ENCODE peak calls at places on chromosomes 16 and 17, in eight cellular contexts. P is cardiac fibroblast, X is progenitor cell of endocrine pancreas, O is NB4, U is pancreas, V is A549, M is type B pancreatic cell, D is esophagus muscularis mucosa. R is an unnamed sample.

GRCh38 chr16:89737341-89738071 is 16.2 kb downstream of the ZNF276 start:
- DNase-seq in X (no peak), P (no peak), M (no peak), D (no peak), U (no peak), O (no peak), V (no peak), R (no peak)

GRCh38 chr17:77530591-77530990 is 389.8 kb downstream of the SEC14L1 start:
- DNase-seq in D (no peak), O (no peak), P (no peak), U (no peak), M (no peak), X (no peak), V (no peak), R (no peak)

GRCh38 chr17:30323262-30323894 is 10.5 kb downstream of the TMIGD1 start:
- DNase-seq in P (no peak), X (no peak), D (no peak), V (no peak), U (no peak), O (peak), M (no peak), R (no peak)

GRCh38 chr16:81279375-81279774 is 35.4 kb upstream of the GAN start:
- DNase-seq in O (peak), X (no peak), V (peak), P (peak), M (no peak), U (no peak), D (no peak), R (no peak)

GRCh38 chr16:20612551-20613470 is 36.6 kb upstream of the ACSM2B start:
- DNase-seq in U (peak), X (no peak), M (no peak), O (no peak), P (peak), D (no peak), V (no peak), R (no peak)

GRCh38 chr16:1183235-1183907 is 30.5 kb downstream of the CACNA1H start:
- DNase-seq in D (no peak), V (peak), U (no peak), O (no peak), P (peak), M (no peak), X (no peak), R (peak)

GRCh38 chr17:67992541-67993152 is 3.6 kb downstream of the C17orf58 start:
- DNase-seq in P (no peak), D (no peak), O (no peak), U (no peak), X (no peak), M (no peak), V (no peak), R (no peak)

GRCh38 chr17:16888413-16889087 is 83.4 kb downstream of the TNFRSF13B start:
- DNase-seq in O (no peak), M (no peak), V (no peak), X (no peak), U (no peak), P (no peak), D (peak), R (no peak)

GRCh38 chr17:40070895-40071719 is 8.3 kb downstream of the THRA start:
- DNase-seq in M (no peak), V (peak), X (no peak), O (peak), P (no peak), D (no peak), U (peak), R (no peak)

GRCh38 chr16:58940609-58941008 is 206.5 kb upstream of the GOT2 start:
- DNase-seq in X (no peak), M (no peak), P (no peak), D (no peak), V (no peak), O (no peak), U (no peak), R (no peak)

GRCh38 chr16:85888405-85889331 is 10.3 kb upstream of the IRF8 start:
- DNase-seq in P (peak), O (peak), D (no peak), X (no peak), M (no peak), U (no peak), V (peak), R (no peak)

GRCh38 chr16:3655791-3656490 is 1.4 kb downstream of the DNASE1 start:
- DNase-seq in U (peak), O (no peak), X (no peak), V (no peak), M (no peak), P (no peak), D (no peak), R (no peak)

GRCh38 chr17:70344356-70345060 is 175.2 kb downstream of the KCNJ2 start:
- DNase-seq in X (no peak), V (no peak), M (no peak), D (no peak), O (no peak), P (peak), U (no peak), R (no peak)

GRCh38 chr17:38918129-38918913 is 7.1 kb upstream of the LASP1NB start:
- DNase-seq in O (no peak), D (no peak), U (no peak), M (no peak), V (no peak), P (no peak), X (no peak), R (no peak)

GRCh38 chr17:80789356-80789902 is 202.2 kb upstream of the CHMP6 start:
- DNase-seq in P (peak), X (no peak), O (peak), M (no peak), V (peak), U (no peak), D (no peak), R (no peak)

GRCh38 chr16:81518439-81518757 is 73.8 kb downstream of the CMIP start:
- DNase-seq in U (no peak), M (no peak), P (no peak), D (no peak), V (no peak), O (no peak), X (no peak), R (no peak)

GRCh38 chr17:73214008-73214407 is 21.2 kb downstream of the COG1 start:
- DNase-seq in D (no peak), M (no peak), U (no peak), P (no peak), O (no peak), V (no peak), X (no peak), R (no peak)

GRCh38 chr16:1929578-1930337 is 11.5 kb upstream of the HS3ST6 start:
- DNase-seq in X (peak), P (peak), V (peak), U (peak), M (peak), D (peak), O (peak), R (peak)

GRCh38 chr16:675884-676564 is 553 bp downstream of the RHBDL1 start:
- DNase-seq in O (no peak), M (no peak), D (no peak), U (no peak), V (no peak), X (no peak), P (no peak), R (no peak)

GRCh38 chr17:9211133-9211765 is 189.9 kb downstream of the NTN1 start:
- DNase-seq in V (no peak), X (no peak), O (peak), M (no peak), P (no peak), D (no peak), U (no peak), R (no peak)

GRCh38 chr16:75501359-75501758 is 6.1 kb upstream of the CHST6 start:
- DNase-seq in M (no peak), V (no peak), X (no peak), D (no peak), P (no peak), U (no peak), O (no peak), R (no peak)

GRCh38 chr17:16383216-16383615 is 2.3 kb downstream of the UBB start:
- DNase-seq in M (no peak), V (no peak), X (no peak), O (no peak), D (no peak), P (no peak), U (no peak), R (no peak)

GRCh38 chr17:9071016-9071415 is 49.7 kb downstream of the NTN1 start:
- DNase-seq in X (no peak), D (no peak), P (no peak), O (no peak), U (no peak), M (no peak), V (no peak), R (no peak)

GRCh38 chr17:70034158-70034557 is 40.9 kb upstream of the KCNJ16 start:
- DNase-seq in V (no peak), U (no peak), D (no peak), P (peak), O (no peak), M (no peak), X (no peak), R (no peak)

GRCh38 chr17:63345598-63345997 is 100.5 kb downstream of the CYB561 start:
- DNase-seq in O (no peak), U (no peak), V (no peak), P (peak), M (no peak), D (no peak), X (no peak), R (no peak)

GRCh38 chr17:20922128-20922670 is 120.6 kb downstream of the USP22 start:
- DNase-seq in U (no peak), X (no peak), O (no peak), D (no peak), M (no peak), V (peak), P (peak), R (no peak)

GRCh38 chr16:79185681-79186080 is 414.9 kb downstream of the MAF start:
- DNase-seq in D (no peak), U (no peak), M (no peak), X (no peak), P (no peak), V (no peak), O (no peak), R (no peak)

GRCh38 chr17:39925282-39926134 is 1.9 kb downstream of the ORMDL3 start:
- DNase-seq in V (no peak), O (no peak), U (peak), M (no peak), D (no peak), P (peak), X (no peak), R (no peak)

GRCh38 chr16:78522327-78522726 is 422.9 kb downstream of the WWOX start:
- DNase-seq in O (no peak), V (no peak), U (no peak), D (no peak), P (no peak), X (no peak), M (no peak), R (no peak)

GRCh38 chr16:83215417-83216001 is 588.7 kb downstream of the CDH13 start:
- DNase-seq in V (peak), P (peak), D (no peak), X (peak), M (no peak), U (peak), O (peak), R (no peak)

GRCh38 chr17:20926532-20926931 is 116.3 kb downstream of the USP22 start:
- DNase-seq in D (no peak), M (no peak), U (no peak), X (no peak), V (no peak), O (no peak), P (peak), R (no peak)

GRCh38 chr17:58189436-58190146 is 2.9 kb upstream of the EPX start:
- DNase-seq in O (peak), X (no peak), U (no peak), M (no peak), D (no peak), P (peak), V (peak), R (no peak)

GRCh38 chr17:40071720-40072480 is 9.1 kb downstream of the THRA start:
- DNase-seq in O (peak), V (peak), P (peak), D (peak), M (no peak), X (no peak), U (peak), R (peak)

GRCh38 chr17:72725432-72726068 is 366.9 kb downstream of the SLC39A11 start:
- DNase-seq in U (peak), O (peak), M (no peak), P (peak), V (peak), D (no peak), X (peak), R (no peak)

DNA sequence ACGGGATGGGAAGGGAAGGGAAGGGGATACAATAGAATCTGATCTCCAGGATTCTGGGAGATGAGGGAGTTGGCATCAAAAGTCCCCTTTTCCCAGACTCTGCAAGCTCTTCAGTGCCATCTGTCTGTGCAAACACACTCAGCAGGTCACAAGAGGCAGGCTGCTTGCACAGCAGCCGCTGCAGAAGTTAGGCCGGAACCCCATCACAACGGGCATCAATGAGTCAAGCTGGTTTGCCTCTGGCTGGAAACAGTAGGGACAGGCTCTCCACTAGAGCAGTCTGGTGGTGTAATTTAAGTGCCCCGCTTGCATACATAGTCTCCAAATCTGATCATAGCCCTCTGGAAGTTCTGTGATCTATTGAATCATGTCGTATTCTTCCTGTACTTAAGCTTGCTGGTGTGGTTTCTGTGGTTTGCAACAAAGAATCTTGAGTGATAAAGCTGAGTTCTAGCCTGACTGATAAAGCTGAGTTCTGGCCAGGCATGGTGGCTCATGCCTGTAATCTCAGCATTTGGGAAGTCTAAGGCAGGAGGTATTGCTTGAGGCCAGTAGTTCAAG is 33.7 kb upstream of the KDM8 start:
- DNase-seq in P (peak), D (no peak), V (peak), O (peak), X (no peak), U (no peak), M (no peak), R (no peak)
- TF ChIP-seq CTCF in P (no peak), D (no peak), V (peak), O (peak), X (peak), U (no peak), M (peak), R (no peak)

GRCh38 chr17:46977348-46977747 is 1.7 kb downstream of the RPRML start:
- DNase-seq in O (peak), P (peak), X (peak), V (peak), M (no peak), D (no peak), U (peak), R (no peak)
- TF ChIP-seq CTCF in O (peak), P (peak), X (peak), V (peak), M (peak), D (no peak), U (peak), R (no peak)

GRCh38 chr17:44565866-44566443 is 8.7 kb downstream of the FZD2 start:
- DNase-seq in X (no peak), M (no peak), O (no peak), P (no peak), U (no peak), V (no peak), D (no peak), R (no peak)
- TF ChIP-seq CTCF in X (peak), M (peak), O (peak), P (peak), U (no peak), V (peak), D (no peak), R (no peak)

GRCh38 chr16:65457084-65457483 is 335.2 kb upstream of the CDH11 start:
- DNase-seq in O (no peak), M (no peak), U (no peak), X (no peak), V (no peak), D (peak), P (no peak), R (no peak)

GRCh38 chr16:65449526-65449925 is 327.7 kb upstream of the CDH11 start:
- DNase-seq in X (no peak), U (no peak), V (no peak), M (no peak), D (peak), P (no peak), O (no peak), R (no peak)

GRCh38 chr16:65453646-65454045 is 331.8 kb upstream of the CDH11 start:
- DNase-seq in U (no peak), P (no peak), M (no peak), X (no peak), V (no peak), O (no peak), D (peak), R (no peak)
- TF ChIP-seq CTCF in U (no peak), P (no peak), M (no peak), X (no peak), V (no peak), O (no peak), D (no peak), R (no peak)

GRCh38 chr16:21611178-21611545 is 11.8 kb downstream of the METTL9 start:
- DNase-seq in O (peak), P (peak), X (no peak), U (no peak), V (no peak), D (no peak), M (no peak), R (no peak)

GRCh38 chr16:21611546-21612384 is 12.4 kb downstream of the METTL9 start:
- DNase-seq in D (no peak), M (no peak), P (peak), U (no peak), V (no peak), O (no peak), X (no peak), R (no peak)

GRCh38 chr16:21618261-21618660 is 18.9 kb downstream of the METTL9 start:
- DNase-seq in P (no peak), V (no peak), D (no peak), O (no peak), X (no peak), M (no peak), U (no peak), R (no peak)

GRCh38 chr16:21613361-21613760 is 14.0 kb downstream of the METTL9 start:
- DNase-seq in X (no peak), V (no peak), O (no peak), D (no peak), U (no peak), M (peak), P (no peak), R (no peak)

DNA sequence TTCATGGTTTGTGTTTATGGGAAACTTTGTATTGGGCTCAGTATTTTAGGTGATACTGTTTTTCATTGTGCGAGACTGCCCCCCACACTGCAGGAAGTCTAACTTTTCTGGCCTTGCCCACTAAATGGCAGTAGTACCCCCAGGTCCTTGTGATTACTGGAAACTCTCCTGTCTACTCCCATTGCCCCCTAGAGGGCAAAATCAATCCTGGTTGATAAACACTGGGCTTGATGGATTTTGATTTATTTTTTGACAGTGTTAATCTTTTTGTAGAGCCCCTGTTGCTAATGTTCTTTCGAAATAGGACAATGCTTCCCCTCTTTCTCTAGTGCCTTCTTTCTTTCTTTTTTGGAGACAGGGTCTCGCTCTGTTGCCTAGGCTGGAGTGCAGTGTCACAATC is 15.5 kb downstream of the METTL9 start:
- DNase-seq in D (no peak), M (no peak), V (no peak), P (no peak), O (peak), X (no peak), U (no peak), R (no peak)
- TF ChIP-seq CTCF in D (no peak), M (peak), V (no peak), P (no peak), O (peak), X (peak), U (no peak), R (no peak)

GRCh38 chr16:4936181-4936990 is 562 bp downstream of the PPL start:
- DNase-seq in M (no peak), X (peak), U (peak), P (peak), O (no peak), D (no peak), V (peak), R (no peak)
- TF ChIP-seq CTCF in M (peak), X (peak), U (peak), P (no peak), O (no peak), D (no peak), V (peak), R (no peak)

GRCh38 chr16:73505178-73505968 is 457.4 kb upstream of the ZFHX3 start:
- DNase-seq in O (no peak), P (no peak), V (no peak), M (no peak), X (no peak), D (no peak), U (no peak), R (no peak)
- TF ChIP-seq CTCF in O (no peak), P (no peak), V (no peak), M (no peak), X (no peak), D (no peak), U (no peak), R (no peak)

R was measured in omental fat pad.